ENCODE peak calls at places on chromosomes 13 and 19, in five cellular contexts. V is SJSA1; E is neuronal stem cell; F is skeletal muscle cell; X is CD4-positive, CD25-positive, alpha-beta regulatory T cell. O is an unnamed sample.

GRCh38 chr19:13007292-13008045 is 12.2 kb downstream of the NFIX start:
- DNase-seq in E (no peak), V (no peak), F (no peak), X (no peak), O (no peak)

GRCh38 chr13:110392510-110393233 is 85.6 kb downstream of the COL4A2 start:
- DNase-seq in V (peak), X (no peak), F (no peak), E (no peak), O (no peak)

GRCh38 chr19:45364696-45365095 is 5.7 kb downstream of the ERCC2 start:
- DNase-seq in E (no peak), X (no peak), V (no peak), F (no peak), O (no peak)

GRCh38 chr13:46728777-46729176 is 68.2 kb downstream of the ESD start:
- DNase-seq in E (no peak), X (peak), F (no peak), V (no peak), O (peak)

GRCh38 chr13:40983725-40984669 is 35.1 kb downstream of the ELF1 start:
- DNase-seq in F (no peak), E (no peak), V (no peak), X (peak), O (no peak)

GRCh38 chr19:6483235-6483634 is 1.6 kb upstream of the DENND1C start:
- DNase-seq in V (no peak), X (no peak), E (no peak), F (no peak), O (no peak)

GRCh38 chr19:1360818-1361461 is 22.8 kb upstream of the NDUFS7 start:
- DNase-seq in F (peak), V (peak), E (no peak), X (no peak), O (no peak)

GRCh38 chr19:4811328-4812131 is 20.0 kb downstream of the TICAM1 start:
- DNase-seq in V (peak), F (no peak), E (peak), X (peak), O (peak)

GRCh38 chr19:7328647-7329046 is 20.1 kb upstream of the ARHGEF18 start:
- DNase-seq in E (no peak), V (no peak), X (no peak), F (no peak), O (no peak)

GRCh38 chr19:30236587-30236986 is 135.6 kb upstream of the ZNF536 start:
- DNase-seq in F (no peak), V (no peak), E (no peak), X (no peak), O (no peak)

GRCh38 chr19:42363614-42364346 is 26.3 kb downstream of the CNFN start:
- DNase-seq in V (no peak), X (no peak), F (no peak), E (no peak), O (no peak)

GRCh38 chr19:35090160-35090794 is 25.3 kb upstream of the FXYD3 start:
- DNase-seq in F (no peak), E (peak), X (peak), V (peak), O (peak)

GRCh38 chr13:47904239-47904638 is 96.8 kb downstream of the SUCLA2 start:
- DNase-seq in F (no peak), X (no peak), E (no peak), V (no peak), O (no peak)

GRCh38 chr19:15455996-15456395 is 6.2 kb upstream of the WIZ start:
- DNase-seq in V (no peak), F (no peak), E (no peak), X (no peak), O (no peak)

GRCh38 chr13:113548778-113549621 is 35.6 kb upstream of the TFDP1 start:
- DNase-seq in E (no peak), F (no peak), X (no peak), V (no peak), O (no peak)

GRCh38 chr19:10115392-10116084 is 4.0 kb downstream of the P2RY11 start:
- DNase-seq in F (no peak), X (no peak), V (no peak), E (no peak), O (no peak)

GRCh38 chr13:81874681-81875661 is 1534.0 kb upstream of the SPRY2 start:
- DNase-seq in E (no peak), V (no peak), F (no peak), X (no peak), O (peak)

GRCh38 chr13:112790735-112791641 is 101.2 kb downstream of the ATP11A start:
- DNase-seq in E (no peak), V (no peak), X (no peak), F (no peak), O (no peak)

GRCh38 chr13:100594731-100595130 is 6.1 kb upstream of the GGACT start:
- DNase-seq in F (no peak), E (no peak), V (no peak), X (no peak), O (no peak)

GRCh38 chr13:42066542-42066941 is 18.1 kb downstream of the DGKH start:
- DNase-seq in E (no peak), X (no peak), F (peak), V (peak), O (no peak)

GRCh38 chr13:110226051-110226562 is 80.8 kb downstream of the COL4A1 start:
- DNase-seq in V (peak), E (no peak), X (no peak), F (no peak), O (no peak)

GRCh38 chr13:113050856-113051431 is 54.6 kb upstream of the F7 start:
- DNase-seq in E (no peak), X (no peak), V (no peak), F (no peak), O (no peak)

GRCh38 chr19:46659151-46660007 is 1.6 kb downstream of the DACT3 start:
- DNase-seq in X (no peak), E (peak), V (no peak), F (no peak), O (no peak)

GRCh38 chr13:41502021-41502420 is 44.7 kb downstream of the RGCC start:
- DNase-seq in X (no peak), V (no peak), F (no peak), E (no peak), O (peak)

GRCh38 chr19:55383279-55383788 is 758 bp downstream of the TMEM238 start:
- DNase-seq in V (no peak), X (peak), F (no peak), E (no peak), O (no peak)
- H3K4me3 ChIP-seq in V (no peak), X (peak), F (peak), E (peak), O (peak)

GRCh38 chr13:39957868-39958676 is 302.6 kb downstream of the COG6 start:
- DNase-seq in E (no peak), X (peak), V (no peak), F (no peak), O (no peak)
- H3K4me3 ChIP-seq in E (no peak), X (peak), V (no peak), F (no peak), O (no peak)

DNA sequence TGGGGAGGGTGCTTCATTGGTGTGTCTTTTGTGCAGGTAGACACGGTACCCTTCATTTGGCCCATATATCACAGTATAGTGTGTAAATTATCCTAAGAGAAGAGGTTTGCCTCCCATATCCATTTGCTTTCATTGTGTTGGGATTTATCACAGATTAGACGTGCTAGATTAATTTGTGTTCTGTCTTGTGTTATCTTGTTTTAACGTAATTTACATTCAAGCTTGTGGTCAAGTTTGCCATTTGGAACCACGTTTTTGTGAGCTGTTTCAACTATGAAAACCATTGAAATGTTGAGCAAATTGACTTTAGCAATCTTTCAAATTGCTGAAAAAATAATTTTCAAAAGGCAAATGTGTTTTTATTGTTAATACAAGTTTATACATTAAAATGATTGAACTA is 1826.5 kb downstream of the SLITRK5 start:
- DNase-seq in E (no peak), V (no peak), F (no peak), X (no peak), O (no peak)
- H3K4me3 ChIP-seq in E (no peak), V (no peak), F (no peak), X (no peak), O (no peak)

GRCh38 chr19:33248954-33249613 is 23.4 kb upstream of the SLC7A10 start:
- DNase-seq in V (no peak), F (no peak), E (no peak), X (no peak), O (no peak)
- H3K4me3 ChIP-seq in V (no peak), F (no peak), E (no peak), X (no peak), O (no peak)

DNA sequence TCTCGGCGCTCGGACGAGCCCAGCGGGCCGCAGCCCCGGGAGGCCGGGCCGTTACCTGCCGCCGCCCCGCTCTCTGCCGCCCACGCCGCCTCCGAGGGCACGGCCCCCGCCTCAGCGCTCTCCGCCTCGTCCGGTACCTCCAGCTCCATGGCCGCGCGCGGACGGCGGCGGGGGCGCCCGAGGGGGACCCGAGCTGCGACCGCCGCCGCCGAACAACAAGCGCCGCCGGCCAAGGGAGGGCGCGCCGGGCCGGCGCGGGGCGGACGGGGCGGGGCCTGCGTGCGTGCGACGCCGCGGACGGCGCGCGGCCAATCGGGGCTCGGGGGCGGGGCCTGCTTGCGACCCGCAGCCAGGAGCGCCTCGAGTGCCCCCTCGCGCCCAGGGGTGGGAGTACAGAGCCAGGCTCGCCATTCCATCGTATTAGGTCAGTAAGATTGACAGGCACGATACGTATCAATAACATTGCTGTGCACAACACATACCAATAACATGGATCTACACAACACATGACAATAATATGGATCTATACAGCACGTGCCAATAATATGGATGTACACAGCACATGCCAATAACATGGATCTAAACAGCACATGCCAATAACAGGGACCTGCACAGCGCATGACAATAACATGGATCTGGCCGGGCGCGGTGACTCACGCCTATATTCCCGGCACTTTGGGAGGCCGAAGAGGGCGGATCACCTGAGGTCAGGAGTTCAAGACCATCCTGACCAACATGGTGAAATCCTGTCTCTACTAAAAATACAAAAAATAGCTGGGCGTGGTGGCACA is at the start of gene PIP5K1C:
- DNase-seq in X (peak), E (peak), F (peak), V (peak), O (peak)
- H3K4me3 ChIP-seq in X (peak), E (peak), F (peak), V (peak), O (peak)